ENCODE peak calls at places on chromosome 1, in ten cellular contexts. One of them, this sample, is unnamed.
A peak's percentile ranks its signal among the peaks of the same experiment; 100 is the strongest.

GRCh38 chr1:41827991-41828570 is 90.6 kb downstream of the HIVEP3 start:
- DNase-seq in psoas muscle: no peak
- DNase-seq in Peyer's patch: no peak
- DNase-seq in Panc1: no peak
- DNase-seq in CD8-positive, alpha-beta T cell: no peak
- DNase-seq in cardiac muscle cell: peak; percentile 57
- DNase-seq in neural progenitor cell: no peak
- DNase-seq in lung: no peak
- DNase-seq in SK-N-SH: no peak
- DNase-seq in CD8-positive, alpha-beta memory T cell: no peak
- DNase-seq in this sample: no peak

GRCh38 chr1:175840787-175841186 is 97.4 kb upstream of the TNR start:
- DNase-seq in CD8-positive, alpha-beta T cell: no peak
- DNase-seq in Peyer's patch: no peak
- DNase-seq in CD8-positive, alpha-beta memory T cell: no peak
- DNase-seq in lung: no peak
- DNase-seq in cardiac muscle cell: no peak
- DNase-seq in neural progenitor cell: no peak
- DNase-seq in psoas muscle: no peak
- DNase-seq in Panc1: no peak
- DNase-seq in SK-N-SH: no peak
- DNase-seq in this sample: peak; percentile 8

GRCh38 chr1:182615468-182616129 is 11.4 kb upstream of the RGS16 start:
- DNase-seq in neural progenitor cell: peak; percentile 86
- DNase-seq in lung: no peak
- DNase-seq in Peyer's patch: no peak
- DNase-seq in CD8-positive, alpha-beta memory T cell: no peak
- DNase-seq in psoas muscle: peak; percentile 70
- DNase-seq in CD8-positive, alpha-beta T cell: peak; percentile 41
- DNase-seq in SK-N-SH: peak; percentile 38
- DNase-seq in Panc1: no peak
- DNase-seq in cardiac muscle cell: peak; percentile 63
- DNase-seq in this sample: no peak

GRCh38 chr1:56644064-56644940 is 812 bp upstream of the PRKAA2 start:
- DNase-seq in neural progenitor cell: peak; percentile 66
- DNase-seq in Panc1: no peak
- DNase-seq in CD8-positive, alpha-beta T cell: no peak
- DNase-seq in Peyer's patch: no peak
- DNase-seq in SK-N-SH: no peak
- DNase-seq in CD8-positive, alpha-beta memory T cell: no peak
- DNase-seq in lung: no peak
- DNase-seq in cardiac muscle cell: no peak
- DNase-seq in psoas muscle: no peak
- DNase-seq in this sample: no peak

GRCh38 chr1:89085781-89086180 is 20.8 kb upstream of the GBP1 start:
- DNase-seq in cardiac muscle cell: peak; percentile 68
- DNase-seq in neural progenitor cell: no peak
- DNase-seq in SK-N-SH: peak; percentile 62
- DNase-seq in Panc1: peak; percentile 22
- DNase-seq in psoas muscle: no peak
- DNase-seq in Peyer's patch: no peak
- DNase-seq in lung: no peak
- DNase-seq in CD8-positive, alpha-beta memory T cell: peak; percentile 56
- DNase-seq in CD8-positive, alpha-beta T cell: peak; percentile 36
- DNase-seq in this sample: peak; percentile 76

GRCh38 chr1:107474877-107475612 is 334.2 kb downstream of the NTNG1 start:
- DNase-seq in psoas muscle: no peak
- DNase-seq in neural progenitor cell: peak; percentile 24
- DNase-seq in CD8-positive, alpha-beta T cell: no peak
- DNase-seq in CD8-positive, alpha-beta memory T cell: no peak
- DNase-seq in SK-N-SH: no peak
- DNase-seq in Panc1: no peak
- DNase-seq in Peyer's patch: no peak
- DNase-seq in lung: no peak
- DNase-seq in cardiac muscle cell: no peak
- DNase-seq in this sample: no peak

GRCh38 chr1:115338457-115338820 is 390 bp upstream of the NGF start:
- DNase-seq in Peyer's patch: no peak
- DNase-seq in CD8-positive, alpha-beta T cell: no peak
- DNase-seq in psoas muscle: no peak
- DNase-seq in lung: no peak
- DNase-seq in CD8-positive, alpha-beta memory T cell: no peak
- DNase-seq in cardiac muscle cell: no peak
- DNase-seq in Panc1: no peak
- DNase-seq in neural progenitor cell: peak; percentile 74
- DNase-seq in SK-N-SH: no peak
- DNase-seq in this sample: no peak

GRCh38 chr1:175073054-175073453 is 5.4 kb downstream of the TNN start:
- DNase-seq in cardiac muscle cell: peak; percentile 28
- DNase-seq in lung: no peak
- DNase-seq in SK-N-SH: no peak
- DNase-seq in Peyer's patch: no peak
- DNase-seq in neural progenitor cell: no peak
- DNase-seq in Panc1: no peak
- DNase-seq in CD8-positive, alpha-beta memory T cell: no peak
- DNase-seq in psoas muscle: no peak
- DNase-seq in CD8-positive, alpha-beta T cell: no peak
- DNase-seq in this sample: no peak

GRCh38 chr1:41486892-41487728 is 2.6 kb upstream of the EDN2 start:
- DNase-seq in CD8-positive, alpha-beta memory T cell: no peak
- DNase-seq in Peyer's patch: no peak
- DNase-seq in cardiac muscle cell: peak; percentile 47
- DNase-seq in lung: no peak
- DNase-seq in Panc1: no peak
- DNase-seq in neural progenitor cell: peak; percentile 85
- DNase-seq in CD8-positive, alpha-beta T cell: no peak
- DNase-seq in psoas muscle: peak; percentile 17
- DNase-seq in SK-N-SH: no peak
- DNase-seq in this sample: no peak

GRCh38 chr1:77831976-77832695 is 52.7 kb downstream of the MIGA1 start:
- DNase-seq in lung: no peak
- DNase-seq in Peyer's patch: no peak
- DNase-seq in Panc1: no peak
- DNase-seq in cardiac muscle cell: peak; percentile 76
- DNase-seq in neural progenitor cell: no peak
- DNase-seq in CD8-positive, alpha-beta memory T cell: no peak
- DNase-seq in SK-N-SH: no peak
- DNase-seq in CD8-positive, alpha-beta T cell: no peak
- DNase-seq in psoas muscle: no peak
- DNase-seq in this sample: no peak

DNA sequence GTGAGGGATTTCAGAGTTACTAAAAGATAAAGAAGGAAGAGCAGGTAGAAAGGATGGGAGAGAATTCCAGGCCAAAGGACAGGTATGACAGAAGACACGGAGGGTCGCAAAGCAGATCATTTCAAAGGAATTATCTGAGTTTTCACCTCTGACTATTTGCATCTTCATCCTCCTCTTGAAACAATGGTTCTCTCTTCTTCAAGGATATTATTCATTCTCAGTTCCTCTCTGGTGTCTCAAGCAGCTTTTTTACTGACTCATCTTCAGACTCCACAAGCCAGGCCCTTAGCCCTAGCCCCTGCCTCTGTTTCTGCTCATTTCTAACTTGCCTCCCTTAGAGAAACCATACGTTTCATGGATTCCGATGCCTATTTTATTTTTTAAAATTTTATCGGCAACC is 15.0 kb downstream of the DDX59 start:
- DNase-seq in neural progenitor cell: no peak
- DNase-seq in CD8-positive, alpha-beta memory T cell: no peak
- DNase-seq in Peyer's patch: no peak
- DNase-seq in CD8-positive, alpha-beta T cell: no peak
- DNase-seq in psoas muscle: no peak
- DNase-seq in lung: no peak
- DNase-seq in Panc1: no peak
- DNase-seq in cardiac muscle cell: no peak
- DNase-seq in SK-N-SH: no peak
- DNase-seq in this sample: no peak
- H3K4me3 ChIP-seq in neural progenitor cell: no peak overlapping the region
- H3K4me3 ChIP-seq in CD8-positive, alpha-beta memory T cell: no peak overlapping the region
- H3K4me3 ChIP-seq in Peyer's patch: no peak overlapping the region
- H3K4me3 ChIP-seq in CD8-positive, alpha-beta T cell: no peak overlapping the region
- H3K4me3 ChIP-seq in psoas muscle: no peak overlapping the region
- H3K4me3 ChIP-seq in lung: no peak overlapping the region
- H3K4me3 ChIP-seq in Panc1: no peak overlapping the region
- H3K4me3 ChIP-seq in cardiac muscle cell: no peak overlapping the region
- H3K4me3 ChIP-seq in SK-N-SH: no peak overlapping the region
- H3K4me3 ChIP-seq in this sample: no peak overlapping the region

GRCh38 chr1:203499643-203500278 is 5.8 kb downstream of the OPTC start:
- DNase-seq in Peyer's patch: no peak
- DNase-seq in neural progenitor cell: no peak
- DNase-seq in Panc1: no peak
- DNase-seq in lung: no peak
- DNase-seq in CD8-positive, alpha-beta memory T cell: no peak
- DNase-seq in psoas muscle: no peak
- DNase-seq in cardiac muscle cell: no peak
- DNase-seq in SK-N-SH: no peak
- DNase-seq in CD8-positive, alpha-beta T cell: no peak
- DNase-seq in this sample: no peak
- H3K4me1 ChIP-seq in Peyer's patch: no peaks in the 10 kb centered on the region
- H3K4me1 ChIP-seq in neural progenitor cell: no peaks in the 10 kb centered on the region
- H3K4me1 ChIP-seq in Panc1: no peaks in the 10 kb centered on the region
- H3K4me1 ChIP-seq in lung: no peaks in the 10 kb centered on the region
- H3K4me1 ChIP-seq in CD8-positive, alpha-beta memory T cell: no peaks in the 10 kb centered on the region
- H3K4me1 ChIP-seq in psoas muscle: peaks cover 3% of the 10 kb centered on the region
- H3K4me1 ChIP-seq in cardiac muscle cell: no peaks in the 10 kb centered on the region
- H3K4me1 ChIP-seq in SK-N-SH: peaks cover 6% of the 10 kb centered on the region
- H3K4me1 ChIP-seq in CD8-positive, alpha-beta T cell: no peaks in the 10 kb centered on the region
- H3K4me1 ChIP-seq in this sample: no peaks in the 10 kb centered on the region

GRCh38 chr1:220890582-220890981 is 11.3 kb downstream of the HLX start:
- DNase-seq in Panc1: no peak
- DNase-seq in lung: no peak
- DNase-seq in neural progenitor cell: no peak
- DNase-seq in cardiac muscle cell: no peak
- DNase-seq in CD8-positive, alpha-beta T cell: no peak
- DNase-seq in CD8-positive, alpha-beta memory T cell: no peak
- DNase-seq in SK-N-SH: no peak
- DNase-seq in psoas muscle: no peak
- DNase-seq in Peyer's patch: no peak
- DNase-seq in this sample: no peak

GRCh38 chr1:220891221-220892085 is 12.2 kb downstream of the HLX start:
- DNase-seq in Panc1: no peak
- DNase-seq in CD8-positive, alpha-beta memory T cell: no peak
- DNase-seq in psoas muscle: no peak
- DNase-seq in CD8-positive, alpha-beta T cell: no peak
- DNase-seq in Peyer's patch: no peak
- DNase-seq in neural progenitor cell: peak; percentile 36
- DNase-seq in lung: no peak
- DNase-seq in cardiac muscle cell: no peak
- DNase-seq in SK-N-SH: no peak
- DNase-seq in this sample: no peak

GRCh38 chr1:220893701-220894024 is 14.4 kb downstream of the HLX start:
- DNase-seq in SK-N-SH: no peak
- DNase-seq in lung: no peak
- DNase-seq in Peyer's patch: no peak
- DNase-seq in CD8-positive, alpha-beta T cell: no peak
- DNase-seq in Panc1: no peak
- DNase-seq in neural progenitor cell: peak; percentile 6
- DNase-seq in CD8-positive, alpha-beta memory T cell: no peak
- DNase-seq in psoas muscle: no peak
- DNase-seq in cardiac muscle cell: no peak
- DNase-seq in this sample: no peak

GRCh38 chr1:220892997-220893700 is 13.9 kb downstream of the HLX start:
- DNase-seq in SK-N-SH: no peak
- DNase-seq in Panc1: no peak
- DNase-seq in lung: no peak
- DNase-seq in CD8-positive, alpha-beta memory T cell: no peak
- DNase-seq in cardiac muscle cell: no peak
- DNase-seq in CD8-positive, alpha-beta T cell: no peak
- DNase-seq in Peyer's patch: no peak
- DNase-seq in neural progenitor cell: peak; percentile 57
- DNase-seq in psoas muscle: no peak
- DNase-seq in this sample: no peak

GRCh38 chr1:220892086-220892376 is 12.8 kb downstream of the HLX start:
- DNase-seq in psoas muscle: no peak
- DNase-seq in SK-N-SH: no peak
- DNase-seq in Panc1: no peak
- DNase-seq in lung: no peak
- DNase-seq in neural progenitor cell: no peak
- DNase-seq in cardiac muscle cell: no peak
- DNase-seq in CD8-positive, alpha-beta T cell: no peak
- DNase-seq in Peyer's patch: no peak
- DNase-seq in CD8-positive, alpha-beta memory T cell: no peak
- DNase-seq in this sample: no peak
- H3K4me3 ChIP-seq in psoas muscle: no peak overlapping the region
- H3K4me3 ChIP-seq in SK-N-SH: no peak overlapping the region
- H3K4me3 ChIP-seq in Panc1: no peak overlapping the region
- H3K4me3 ChIP-seq in lung: no peak overlapping the region
- H3K4me3 ChIP-seq in neural progenitor cell: no peak overlapping the region
- H3K4me3 ChIP-seq in cardiac muscle cell: no peak overlapping the region
- H3K4me3 ChIP-seq in CD8-positive, alpha-beta T cell: no peak overlapping the region
- H3K4me3 ChIP-seq in Peyer's patch: no peak overlapping the region
- H3K4me3 ChIP-seq in CD8-positive, alpha-beta memory T cell: no peak overlapping the region
- H3K4me3 ChIP-seq in this sample: no peak overlapping the region

GRCh38 chr1:158003409-158003805 is 10.0 kb downstream of the KIRREL1 start:
- DNase-seq in neural progenitor cell: no peak
- DNase-seq in lung: no peak
- DNase-seq in Peyer's patch: no peak
- DNase-seq in cardiac muscle cell: peak; percentile 74
- DNase-seq in CD8-positive, alpha-beta T cell: no peak
- DNase-seq in SK-N-SH: no peak
- DNase-seq in psoas muscle: no peak
- DNase-seq in Panc1: no peak
- DNase-seq in CD8-positive, alpha-beta memory T cell: no peak
- DNase-seq in this sample: no peak

GRCh38 chr1:158005249-158005648 is 11.8 kb downstream of the KIRREL1 start:
- DNase-seq in CD8-positive, alpha-beta T cell: no peak
- DNase-seq in SK-N-SH: no peak
- DNase-seq in Peyer's patch: no peak
- DNase-seq in neural progenitor cell: no peak
- DNase-seq in psoas muscle: no peak
- DNase-seq in lung: no peak
- DNase-seq in Panc1: no peak
- DNase-seq in CD8-positive, alpha-beta memory T cell: no peak
- DNase-seq in cardiac muscle cell: no peak
- DNase-seq in this sample: no peak

GRCh38 chr1:158007949-158008386 is 14.5 kb downstream of the KIRREL1 start:
- DNase-seq in neural progenitor cell: no peak
- DNase-seq in psoas muscle: no peak
- DNase-seq in CD8-positive, alpha-beta memory T cell: no peak
- DNase-seq in CD8-positive, alpha-beta T cell: no peak
- DNase-seq in Peyer's patch: no peak
- DNase-seq in cardiac muscle cell: no peak
- DNase-seq in SK-N-SH: no peak
- DNase-seq in Panc1: no peak
- DNase-seq in lung: no peak
- DNase-seq in this sample: no peak

GRCh38 chr1:158008630-158009029 is 15.2 kb downstream of the KIRREL1 start:
- DNase-seq in Peyer's patch: no peak
- DNase-seq in psoas muscle: peak; percentile 27
- DNase-seq in CD8-positive, alpha-beta memory T cell: no peak
- DNase-seq in neural progenitor cell: no peak
- DNase-seq in lung: no peak
- DNase-seq in CD8-positive, alpha-beta T cell: no peak
- DNase-seq in SK-N-SH: no peak
- DNase-seq in cardiac muscle cell: no peak
- DNase-seq in Panc1: no peak
- DNase-seq in this sample: no peak

DNA sequence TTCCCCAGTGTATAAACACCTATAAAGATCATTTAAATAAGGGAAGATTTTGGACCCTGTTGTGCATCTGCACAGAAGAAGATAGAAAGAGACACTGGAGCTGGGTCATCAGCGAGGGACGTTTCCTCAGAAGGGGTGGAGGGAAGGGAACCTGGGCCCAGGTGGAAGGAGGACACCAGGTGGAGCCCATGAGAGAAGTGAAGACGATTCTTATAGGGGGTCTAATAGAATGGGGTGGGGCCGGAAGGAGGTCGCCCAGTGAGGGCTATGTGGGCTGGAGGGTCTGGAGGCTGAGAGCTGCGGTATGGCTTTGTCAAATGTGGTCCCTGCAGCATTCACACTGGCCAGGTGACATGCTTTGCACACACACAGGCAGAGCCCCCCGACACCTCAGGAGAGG is 13.7 kb downstream of the KIRREL1 start:
- DNase-seq in cardiac muscle cell: no peak
- DNase-seq in CD8-positive, alpha-beta T cell: no peak
- DNase-seq in Panc1: no peak
- DNase-seq in lung: no peak
- DNase-seq in Peyer's patch: no peak
- DNase-seq in CD8-positive, alpha-beta memory T cell: no peak
- DNase-seq in neural progenitor cell: no peak
- DNase-seq in SK-N-SH: no peak
- DNase-seq in psoas muscle: no peak
- DNase-seq in this sample: no peak
- H3K4me1 ChIP-seq in cardiac muscle cell: peaks cover 56% of the 10 kb centered on the region
- H3K4me1 ChIP-seq in CD8-positive, alpha-beta T cell: no peaks in the 10 kb centered on the region
- H3K4me1 ChIP-seq in Panc1: peaks cover 100% of the 10 kb centered on the region
- H3K4me1 ChIP-seq in lung: peaks cover 22% of the 10 kb centered on the region
- H3K4me1 ChIP-seq in Peyer's patch: no peaks in the 10 kb centered on the region
- H3K4me1 ChIP-seq in CD8-positive, alpha-beta memory T cell: no peaks in the 10 kb centered on the region
- H3K4me1 ChIP-seq in neural progenitor cell: peaks cover 94% of the 10 kb centered on the region
- H3K4me1 ChIP-seq in SK-N-SH: peaks cover 56% of the 10 kb centered on the region
- H3K4me1 ChIP-seq in psoas muscle: peaks cover 13% of the 10 kb centered on the region
- H3K4me1 ChIP-seq in this sample: no peaks in the 10 kb centered on the region